ENCODE peak calls at places on chromosome 20, in eight cellular contexts. One of them, this sample, is unnamed.
A peak's percentile ranks its signal among the peaks of the same experiment; 100 is the strongest.

GRCh38 chr20:50513169-50514034 is 3.2 kb downstream of the PTPN1 start:
- DNase-seq in Peyer's patch: no peak
- DNase-seq in IMR-90: peak; percentile 80
- DNase-seq in lower lobe of right lung: no peak
- DNase-seq in mucosa of descending colon: no peak
- DNase-seq in cardiac muscle cell: peak; percentile 67
- DNase-seq in HCT116: no peak
- DNase-seq in Panc1: no peak
- DNase-seq in this sample: no peak

GRCh38 chr20:47515843-47516242 is 14.2 kb downstream of the NCOA3 start:
- DNase-seq in Peyer's patch: no peak
- DNase-seq in IMR-90: no peak
- DNase-seq in lower lobe of right lung: no peak
- DNase-seq in mucosa of descending colon: no peak
- DNase-seq in cardiac muscle cell: no peak
- DNase-seq in HCT116: no peak
- DNase-seq in Panc1: no peak
- DNase-seq in this sample: no peak

GRCh38 chr20:2816030-2816582 is at the start of gene TMEM239:
- DNase-seq in Peyer's patch: peak; percentile 40
- DNase-seq in IMR-90: no peak
- DNase-seq in lower lobe of right lung: no peak
- DNase-seq in mucosa of descending colon: no peak
- DNase-seq in cardiac muscle cell: no peak
- DNase-seq in HCT116: no peak
- DNase-seq in Panc1: no peak
- DNase-seq in this sample: no peak

GRCh38 chr20:36017034-36017951 is 48.9 kb downstream of the CNBD2 start:
- DNase-seq in Peyer's patch: no peak
- DNase-seq in IMR-90: peak; percentile 56
- DNase-seq in lower lobe of right lung: peak; percentile 71
- DNase-seq in mucosa of descending colon: no peak
- DNase-seq in cardiac muscle cell: peak; percentile 84
- DNase-seq in HCT116: no peak
- DNase-seq in Panc1: no peak
- DNase-seq in this sample: peak; percentile 11

GRCh38 chr20:2816583-2817340 is 598 bp downstream of the TMEM239 start:
- DNase-seq in Peyer's patch: peak; percentile 44
- DNase-seq in IMR-90: peak; percentile 9
- DNase-seq in lower lobe of right lung: no peak
- DNase-seq in mucosa of descending colon: peak; percentile 23
- DNase-seq in cardiac muscle cell: no peak
- DNase-seq in HCT116: no peak
- DNase-seq in Panc1: no peak
- DNase-seq in this sample: no peak

GRCh38 chr20:1694672-1695071 is 37.1 kb upstream of the SIRPG start:
- DNase-seq in Peyer's patch: no peak
- DNase-seq in IMR-90: no peak
- DNase-seq in lower lobe of right lung: no peak
- DNase-seq in mucosa of descending colon: no peak
- DNase-seq in cardiac muscle cell: no peak
- DNase-seq in HCT116: no peak
- DNase-seq in Panc1: no peak
- DNase-seq in this sample: no peak

GRCh38 chr20:17938889-17939619 is 29.5 kb downstream of the SNX5 start:
- DNase-seq in Peyer's patch: peak; percentile 85
- DNase-seq in IMR-90: peak; percentile 67
- DNase-seq in lower lobe of right lung: peak; percentile 72
- DNase-seq in mucosa of descending colon: peak; percentile 83
- DNase-seq in cardiac muscle cell: peak; percentile 81
- DNase-seq in HCT116: peak; percentile 22
- DNase-seq in Panc1: peak; percentile 48
- DNase-seq in this sample: peak; percentile 49

GRCh38 chr20:2596673-2597279 is 55.7 kb upstream of the NOP56 start:
- DNase-seq in Peyer's patch: no peak
- DNase-seq in IMR-90: peak; percentile 5
- DNase-seq in lower lobe of right lung: no peak
- DNase-seq in mucosa of descending colon: no peak
- DNase-seq in cardiac muscle cell: peak; percentile 15
- DNase-seq in HCT116: no peak
- DNase-seq in Panc1: no peak
- DNase-seq in this sample: no peak

GRCh38 chr20:16541226-16541625 is 32.0 kb downstream of the KIF16B start:
- DNase-seq in Peyer's patch: no peak
- DNase-seq in IMR-90: no peak
- DNase-seq in lower lobe of right lung: no peak
- DNase-seq in mucosa of descending colon: no peak
- DNase-seq in cardiac muscle cell: no peak
- DNase-seq in HCT116: no peak
- DNase-seq in Panc1: no peak
- DNase-seq in this sample: no peak

GRCh38 chr20:31508517-31509244 is 5.6 kb upstream of the HM13 start:
- DNase-seq in Peyer's patch: no peak
- DNase-seq in IMR-90: no peak
- DNase-seq in lower lobe of right lung: no peak
- DNase-seq in mucosa of descending colon: no peak
- DNase-seq in cardiac muscle cell: no peak
- DNase-seq in HCT116: no peak
- DNase-seq in Panc1: no peak
- DNase-seq in this sample: no peak

GRCh38 chr20:3276400-3277015 is 37.5 kb upstream of the SLC4A11 start:
- DNase-seq in Peyer's patch: no peak
- DNase-seq in IMR-90: peak; percentile 22
- DNase-seq in lower lobe of right lung: no peak
- DNase-seq in mucosa of descending colon: no peak
- DNase-seq in cardiac muscle cell: peak; percentile 54
- DNase-seq in HCT116: peak; percentile 35
- DNase-seq in Panc1: peak; percentile 8
- DNase-seq in this sample: no peak

GRCh38 chr20:46832555-46832954 is 62.1 kb upstream of the EYA2 start:
- DNase-seq in Peyer's patch: no peak
- DNase-seq in IMR-90: peak; percentile 41
- DNase-seq in lower lobe of right lung: no peak
- DNase-seq in mucosa of descending colon: no peak
- DNase-seq in cardiac muscle cell: no peak
- DNase-seq in HCT116: no peak
- DNase-seq in Panc1: no peak
- DNase-seq in this sample: peak; percentile 77

GRCh38 chr20:10922941-10923340 is 249.1 kb upstream of the JAG1 start:
- DNase-seq in Peyer's patch: no peak
- DNase-seq in IMR-90: peak; percentile 96
- DNase-seq in lower lobe of right lung: no peak
- DNase-seq in mucosa of descending colon: no peak
- DNase-seq in cardiac muscle cell: peak; percentile 90
- DNase-seq in HCT116: no peak
- DNase-seq in Panc1: no peak
- DNase-seq in this sample: peak; percentile 54

GRCh38 chr20:12069181-12069580 is 151.5 kb downstream of the BTBD3 start:
- DNase-seq in Peyer's patch: no peak
- DNase-seq in IMR-90: no peak
- DNase-seq in lower lobe of right lung: no peak
- DNase-seq in mucosa of descending colon: no peak
- DNase-seq in cardiac muscle cell: no peak
- DNase-seq in HCT116: no peak
- DNase-seq in Panc1: no peak
- DNase-seq in this sample: no peak

GRCh38 chr20:52078289-52078688 is 113.3 kb downstream of the ZFP64 start:
- DNase-seq in Peyer's patch: no peak
- DNase-seq in IMR-90: no peak
- DNase-seq in lower lobe of right lung: no peak
- DNase-seq in mucosa of descending colon: no peak
- DNase-seq in cardiac muscle cell: no peak
- DNase-seq in HCT116: no peak
- DNase-seq in Panc1: no peak
- DNase-seq in this sample: no peak

GRCh38 chr20:52076164-52076563 is 115.4 kb downstream of the ZFP64 start:
- DNase-seq in Peyer's patch: no peak
- DNase-seq in IMR-90: peak; percentile 7
- DNase-seq in lower lobe of right lung: no peak
- DNase-seq in mucosa of descending colon: no peak
- DNase-seq in cardiac muscle cell: peak; percentile 7
- DNase-seq in HCT116: no peak
- DNase-seq in Panc1: no peak
- DNase-seq in this sample: no peak

GRCh38 chr20:52081066-52081465 is 110.5 kb downstream of the ZFP64 start:
- DNase-seq in Peyer's patch: no peak
- DNase-seq in IMR-90: no peak
- DNase-seq in lower lobe of right lung: no peak
- DNase-seq in mucosa of descending colon: no peak
- DNase-seq in cardiac muscle cell: no peak
- DNase-seq in HCT116: no peak
- DNase-seq in Panc1: no peak
- DNase-seq in this sample: no peak

GRCh38 chr20:52071136-52071535 is 120.4 kb downstream of the ZFP64 start:
- DNase-seq in Peyer's patch: no peak
- DNase-seq in IMR-90: no peak
- DNase-seq in lower lobe of right lung: no peak
- DNase-seq in mucosa of descending colon: no peak
- DNase-seq in cardiac muscle cell: no peak
- DNase-seq in HCT116: no peak
- DNase-seq in Panc1: no peak
- DNase-seq in this sample: no peak

DNA sequence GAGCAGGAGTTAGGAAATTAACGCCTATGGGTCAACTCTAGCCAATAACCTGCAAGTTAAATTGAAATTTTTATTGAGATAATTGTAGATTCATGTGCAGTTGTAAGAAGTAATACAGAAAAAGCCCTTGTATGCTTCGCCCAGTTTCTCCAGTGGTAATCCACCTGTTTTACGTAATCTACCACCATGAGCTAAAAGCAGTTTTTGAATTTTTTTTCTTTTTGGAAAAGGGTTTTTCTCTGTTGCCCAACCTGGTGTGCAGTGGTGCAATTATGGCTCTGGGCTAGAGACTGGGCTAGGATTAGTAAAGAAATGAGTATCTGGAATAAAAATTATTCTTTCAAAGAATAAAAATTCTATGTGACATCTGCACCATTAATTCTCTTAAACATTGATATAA is 116.2 kb downstream of the ZFP64 start:
- DNase-seq in Peyer's patch: no peak
- DNase-seq in IMR-90: no peak
- DNase-seq in lower lobe of right lung: no peak
- DNase-seq in mucosa of descending colon: no peak
- DNase-seq in cardiac muscle cell: no peak
- DNase-seq in HCT116: no peak
- DNase-seq in Panc1: no peak
- DNase-seq in this sample: no peak
- H3K36me3 ChIP-seq in Peyer's patch: no peaks in the 10 kb centered on the region
- H3K36me3 ChIP-seq in IMR-90: no peaks in the 10 kb centered on the region
- H3K36me3 ChIP-seq in lower lobe of right lung: no peaks in the 10 kb centered on the region
- H3K36me3 ChIP-seq in mucosa of descending colon: no peaks in the 10 kb centered on the region
- H3K36me3 ChIP-seq in cardiac muscle cell: no peaks in the 10 kb centered on the region
- H3K36me3 ChIP-seq in HCT116: no peaks in the 10 kb centered on the region
- H3K36me3 ChIP-seq in Panc1: no peaks in the 10 kb centered on the region
- H3K36me3 ChIP-seq in this sample: peaks cover 2% of the 10 kb centered on the region

GRCh38 chr20:34875657-34876160 is 703 bp upstream of the ACSS2 start:
- DNase-seq in Peyer's patch: no peak
- DNase-seq in IMR-90: no peak
- DNase-seq in lower lobe of right lung: no peak
- DNase-seq in mucosa of descending colon: no peak
- DNase-seq in cardiac muscle cell: no peak
- DNase-seq in HCT116: no peak
- DNase-seq in Panc1: no peak
- DNase-seq in this sample: no peak
- H3K4me3 ChIP-seq in Peyer's patch: peak overlapping the region; percentile 93
- H3K4me3 ChIP-seq in IMR-90: peak overlapping the region; percentile 20
- H3K4me3 ChIP-seq in lower lobe of right lung: peak overlapping the region; percentile 82
- H3K4me3 ChIP-seq in mucosa of descending colon: peak overlapping the region; percentile 61
- H3K4me3 ChIP-seq in cardiac muscle cell: peak overlapping the region; percentile 23
- H3K4me3 ChIP-seq in HCT116: peak overlapping the region; percentile 40
- H3K4me3 ChIP-seq in Panc1: peak overlapping the region; percentile 91
- H3K4me3 ChIP-seq in this sample: peak overlapping the region; percentile 70

GRCh38 chr20:62011938-62012534 is 53.6 kb downstream of the TAF4 start:
- DNase-seq in Peyer's patch: no peak
- DNase-seq in IMR-90: no peak
- DNase-seq in lower lobe of right lung: no peak
- DNase-seq in mucosa of descending colon: no peak
- DNase-seq in cardiac muscle cell: no peak
- DNase-seq in HCT116: no peak
- DNase-seq in Panc1: no peak
- DNase-seq in this sample: no peak
- H3K36me3 ChIP-seq in Peyer's patch: no peaks in the 10 kb centered on the region
- H3K36me3 ChIP-seq in IMR-90: peaks cover 37% of the 10 kb centered on the region
- H3K36me3 ChIP-seq in lower lobe of right lung: peaks cover 58% of the 10 kb centered on the region
- H3K36me3 ChIP-seq in mucosa of descending colon: peaks cover 10% of the 10 kb centered on the region
- H3K36me3 ChIP-seq in cardiac muscle cell: peaks cover 7% of the 10 kb centered on the region
- H3K36me3 ChIP-seq in HCT116: peaks cover 18% of the 10 kb centered on the region
- H3K36me3 ChIP-seq in Panc1: peaks cover 6% of the 10 kb centered on the region
- H3K36me3 ChIP-seq in this sample: peaks cover 38% of the 10 kb centered on the region

GRCh38 chr20:58131111-58131510 is 97.3 kb downstream of the ANKRD60 start:
- DNase-seq in Peyer's patch: no peak
- DNase-seq in IMR-90: no peak
- DNase-seq in lower lobe of right lung: no peak
- DNase-seq in mucosa of descending colon: no peak
- DNase-seq in cardiac muscle cell: peak; percentile 13
- DNase-seq in HCT116: no peak
- DNase-seq in Panc1: no peak
- DNase-seq in this sample: peak; percentile 46

GRCh38 chr20:58130156-58130555 is 98.3 kb downstream of the ANKRD60 start:
- DNase-seq in Peyer's patch: no peak
- DNase-seq in IMR-90: no peak
- DNase-seq in lower lobe of right lung: no peak
- DNase-seq in mucosa of descending colon: no peak
- DNase-seq in cardiac muscle cell: no peak
- DNase-seq in HCT116: no peak
- DNase-seq in Panc1: no peak
- DNase-seq in this sample: no peak

GRCh38 chr20:58133020-58133419 is 95.4 kb downstream of the ANKRD60 start:
- DNase-seq in Peyer's patch: no peak
- DNase-seq in IMR-90: no peak
- DNase-seq in lower lobe of right lung: no peak
- DNase-seq in mucosa of descending colon: no peak
- DNase-seq in cardiac muscle cell: no peak
- DNase-seq in HCT116: no peak
- DNase-seq in Panc1: no peak
- DNase-seq in this sample: no peak

GRCh38 chr20:58130574-58130973 is 97.9 kb downstream of the ANKRD60 start:
- DNase-seq in Peyer's patch: no peak
- DNase-seq in IMR-90: no peak
- DNase-seq in lower lobe of right lung: no peak
- DNase-seq in mucosa of descending colon: no peak
- DNase-seq in cardiac muscle cell: no peak
- DNase-seq in HCT116: no peak
- DNase-seq in Panc1: no peak
- DNase-seq in this sample: no peak

DNA sequence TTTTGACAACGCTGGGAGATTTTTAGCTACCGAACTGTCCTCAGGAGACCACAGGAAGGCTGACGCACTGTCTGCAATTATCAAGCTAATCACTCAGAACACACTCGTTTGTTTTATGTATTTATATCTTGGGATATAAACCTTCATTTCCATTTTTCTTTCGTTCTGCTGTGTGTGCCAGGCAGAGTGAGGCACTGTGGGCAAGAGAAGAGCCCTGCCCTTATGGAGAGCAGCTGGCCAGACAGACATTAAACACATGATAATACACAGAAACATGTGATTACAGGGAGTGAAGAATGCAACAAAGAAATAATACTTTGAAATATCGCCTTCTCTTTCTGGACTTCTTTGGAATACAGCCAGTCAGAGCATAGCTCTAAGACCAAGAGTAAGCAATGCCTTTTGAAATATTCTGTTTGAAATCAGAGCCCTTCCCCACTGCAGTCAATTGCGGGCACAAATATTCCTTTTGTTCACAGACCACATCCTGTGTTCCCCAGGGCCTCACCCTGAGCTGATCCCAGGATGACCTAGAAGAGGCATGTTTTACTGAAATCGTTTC is 96.8 kb downstream of the ANKRD60 start:
- DNase-seq in Peyer's patch: no peak
- DNase-seq in IMR-90: peak; percentile 1
- DNase-seq in lower lobe of right lung: no peak
- DNase-seq in mucosa of descending colon: no peak
- DNase-seq in cardiac muscle cell: peak; percentile 81
- DNase-seq in HCT116: peak; percentile 27
- DNase-seq in Panc1: no peak
- DNase-seq in this sample: peak; percentile 45
- H3K4me3 ChIP-seq in Peyer's patch: no peak overlapping the region
- H3K4me3 ChIP-seq in IMR-90: no peak overlapping the region
- H3K4me3 ChIP-seq in lower lobe of right lung: no peak overlapping the region
- H3K4me3 ChIP-seq in mucosa of descending colon: no peak overlapping the region
- H3K4me3 ChIP-seq in cardiac muscle cell: no peak overlapping the region
- H3K4me3 ChIP-seq in HCT116: no peak overlapping the region
- H3K4me3 ChIP-seq in Panc1: peak overlapping the region; percentile 5
- H3K4me3 ChIP-seq in this sample: no peak overlapping the region